ENCODE peak calls at places on chromosomes 12 and 14, in ten cellular contexts. Q, H, X, W, N, D, P, E, U and V are unnamed samples.

GRCh38 chr12:120254809-120255208 is 10.7 kb downstream of the PXN start:
- ATAC-seq in X (no peak), W (no peak), U (no peak), N (no peak), E (no peak), D (peak), P (no peak), H (no peak), Q (no peak), V (no peak)

GRCh38 chr12:11888029-11888428 is 182.7 kb upstream of the BCL2L14 start:
- ATAC-seq in W (no peak), Q (no peak), X (no peak), H (no peak), E (no peak), N (peak), D (no peak), U (no peak), P (no peak), V (no peak)

GRCh38 chr12:9319842-9320173 is 111.6 kb upstream of the PZP start:
- ATAC-seq in N (no peak), W (no peak), H (no peak), Q (no peak), U (no peak), D (no peak), P (no peak), X (no peak), E (no peak), V (peak)

GRCh38 chr12:3456809-3457208 is 34.2 kb upstream of the PRMT8 start:
- ATAC-seq in N (no peak), H (no peak), W (no peak), D (no peak), Q (no peak), E (no peak), P (no peak), X (no peak), U (no peak), V (no peak)

GRCh38 chr14:67940894-67941455 is 121.4 kb downstream of the RAD51B start:
- ATAC-seq in D (peak), N (no peak), W (peak), H (peak), Q (no peak), E (no peak), X (no peak), P (peak), U (no peak), V (no peak)

GRCh38 chr12:26077915-26078314 is 46.9 kb downstream of the BHLHE41 start:
- ATAC-seq in P (no peak), E (no peak), H (no peak), W (peak), N (no peak), X (no peak), D (no peak), Q (no peak), U (no peak), V (no peak)

GRCh38 chr12:72295744-72296143 is 23.6 kb downstream of the TRHDE start:
- ATAC-seq in D (no peak), Q (no peak), X (no peak), P (no peak), E (no peak), U (no peak), H (no peak), N (no peak), W (peak), V (no peak)

GRCh38 chr12:67541625-67541991 is 106.9 kb upstream of the DYRK2 start:
- ATAC-seq in P (no peak), H (no peak), N (no peak), X (peak), U (no peak), E (no peak), D (no peak), Q (no peak), W (no peak), V (no peak)

GRCh38 chr12:22215467-22216253 is 118.8 kb downstream of the ST8SIA1 start:
- ATAC-seq in D (no peak), Q (no peak), N (no peak), E (no peak), P (no peak), U (no peak), H (no peak), X (no peak), W (no peak), V (no peak)

GRCh38 chr12:87871061-87871460 is 158.1 kb downstream of the C12orf50 start:
- ATAC-seq in P (no peak), X (no peak), D (no peak), N (no peak), Q (no peak), W (no peak), U (no peak), E (no peak), H (no peak), V (no peak)